ENCODE peak calls at places on chromosomes 11 and 22, in six cellular contexts. P is H9, N is neuronal stem cell, H is H1, U is IMR-90, A is mesenchymal stem cell. W is an unnamed sample.

GRCh38 chr11:70205049-70205725 is 2.1 kb downstream of the FADD start:
- DNase-seq in N (no peak), A (peak; percentile 39), P (no peak), U (peak; percentile 26), H (no peak), W (peak; percentile 64)

GRCh38 chr11:68946416-68947090 is 34.2 kb downstream of the MRGPRD start:
- DNase-seq in U (peak; percentile 89), N (no peak), A (peak; percentile 94), P (no peak), H (no peak), W (no peak)

GRCh38 chr11:107849791-107850190 is 8.8 kb downstream of the SLC35F2 start:
- DNase-seq in N (no peak), P (no peak), U (no peak), H (no peak), A (no peak), W (no peak)

GRCh38 chr11:124759268-124760204 is 2.6 kb downstream of the ESAM start:
- DNase-seq in A (no peak), H (no peak), U (no peak), N (no peak), P (peak; percentile 49), W (peak; percentile 57)

GRCh38 chr22:29369460-29369859 is 18.9 kb downstream of the AP1B1 start:
- DNase-seq in N (peak; percentile 46), A (peak; percentile 92), H (peak; percentile 33), P (peak; percentile 72), U (peak; percentile 76), W (peak; percentile 89)

GRCh38 chr22:50014053-50014501 is 1.5 kb upstream of the IL17REL start:
- DNase-seq in H (no peak), U (no peak), A (no peak), N (no peak), P (peak; percentile 33), W (no peak)

GRCh38 chr22:46723882-46724281 is 14.2 kb downstream of the CERK start:
- DNase-seq in U (no peak), N (no peak), A (no peak), H (no peak), P (no peak), W (no peak)

GRCh38 chr11:6587360-6587953 is 16.0 kb downstream of the RRP8 start:
- DNase-seq in N (no peak), U (no peak), P (no peak), H (no peak), A (no peak), W (no peak)

GRCh38 chr11:44564653-44565007 is 833 bp upstream of the CD82 start:
- DNase-seq in H (no peak), U (peak; percentile 84), A (peak; percentile 87), N (no peak), P (peak; percentile 45), W (no peak)

GRCh38 chr11:12806113-12806512 is 131.9 kb downstream of the TEAD1 start:
- DNase-seq in U (peak; percentile 48), P (no peak), A (peak; percentile 74), N (no peak), H (no peak), W (no peak)

GRCh38 chr22:17700778-17701177 is 62.2 kb downstream of the BCL2L13 start:
- DNase-seq in P (no peak), U (no peak), A (no peak), N (no peak), H (no peak), W (peak; percentile 15)

GRCh38 chr22:39314251-39314971 is 5.0 kb downstream of the RPL3 start:
- DNase-seq in H (no peak), U (no peak), N (no peak), A (peak; percentile 41), P (peak; percentile 54), W (peak; percentile 61)

GRCh38 chr11:10886652-10887250 is 28.9 kb upstream of the ZBED5 start:
- DNase-seq in N (no peak), U (no peak), H (no peak), P (no peak), A (no peak), W (peak; percentile 8)

GRCh38 chr11:95650271-95650670 is 139.3 kb downstream of the FAM76B start:
- DNase-seq in P (no peak), N (no peak), A (no peak), H (no peak), U (no peak), W (peak; percentile 71)

GRCh38 chr22:26364066-26365015 is 64.7 kb upstream of the ASPHD2 start:
- DNase-seq in P (peak; percentile 91), N (peak; percentile 81), A (peak; percentile 85), H (peak; percentile 63), U (peak; percentile 80), W (peak; percentile 96)

GRCh38 chr11:120612363-120613263 is 101.1 kb downstream of the GRIK4 start:
- DNase-seq in H (no peak), A (peak; percentile 76), U (peak; percentile 67), P (no peak), N (no peak), W (peak; percentile 47)

GRCh38 chr22:23424031-23424430 is 156.1 kb downstream of the IGLL1 start:
- DNase-seq in H (no peak), A (no peak), P (no peak), U (no peak), N (no peak), W (no peak)

GRCh38 chr11:2537896-2538855 is 93.4 kb downstream of the KCNQ1 start:
- DNase-seq in N (no peak), A (no peak), U (no peak), H (no peak), P (no peak), W (no peak)

GRCh38 chr11:55357560-55358184 is 10.1 kb upstream of the OR4A15 start:
- DNase-seq in P (no peak), H (no peak), A (no peak), N (no peak), U (no peak), W (peak; percentile 5)

GRCh38 chr11:1729692-1730011 is 20.7 kb downstream of the IFITM10 start:
- DNase-seq in U (no peak), P (no peak), N (no peak), A (no peak), H (no peak), W (no peak)

GRCh38 chr22:47157093-47157420 is 394.6 kb downstream of the TBC1D22A start:
- DNase-seq in P (no peak), N (no peak), U (no peak), H (no peak), A (no peak), W (no peak)

GRCh38 chr11:47765086-47765485 is 2.1 kb downstream of the FNBP4 start:
- DNase-seq in A (no peak), P (no peak), N (no peak), U (peak; percentile 13), H (no peak), W (no peak)

GRCh38 chr11:47766363-47767227 is 546 bp downstream of the FNBP4 start:
- DNase-seq in U (peak; percentile 66), H (no peak), N (peak; percentile 30), P (no peak), A (peak; percentile 83), W (peak; percentile 56)

GRCh38 chr11:47773882-47774281 is 6.7 kb upstream of the FNBP4 start:
- DNase-seq in U (no peak), A (no peak), H (no peak), P (no peak), N (no peak), W (no peak)

DNA sequence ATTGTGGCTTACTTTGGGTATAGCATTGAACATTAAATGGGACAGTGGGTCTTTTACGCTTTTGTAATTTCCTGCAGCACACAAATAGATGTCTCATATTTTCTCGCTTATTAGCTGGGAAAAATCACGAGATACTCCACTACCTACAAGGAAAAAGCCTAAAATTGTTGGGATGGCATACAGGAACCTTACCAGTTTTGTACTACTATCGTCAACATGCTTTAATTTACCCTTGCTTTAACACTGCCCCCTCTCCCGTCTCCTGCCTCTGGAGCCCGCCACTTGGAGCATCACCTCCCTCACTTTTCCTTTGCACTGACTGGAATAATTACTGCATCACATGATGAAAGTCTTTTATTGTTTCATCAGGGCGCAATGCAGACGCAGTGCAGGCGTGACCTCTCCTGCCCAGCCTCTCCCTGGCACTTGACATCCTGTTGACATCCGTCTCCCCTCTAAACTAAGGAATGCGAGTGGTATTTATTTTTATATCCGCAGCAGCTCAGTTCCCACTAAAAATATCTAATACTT is 1.0 kb upstream of the FNBP4 start:
- DNase-seq in A (peak; percentile 74), P (no peak), N (peak; percentile 15), U (peak; percentile 61), H (no peak), W (peak; percentile 45)
- H2BK15ac ChIP-seq in A (no peak overlapping the region), P (no peak overlapping the region), N (no peak overlapping the region), U (no peak overlapping the region), H (no peak overlapping the region), W (no peak overlapping the region)

GRCh38 chr11:61715877-61716276 is 35.7 kb downstream of the DAGLA start:
- DNase-seq in H (no peak), N (no peak), P (no peak), U (no peak), A (no peak), W (no peak)
- H2BK15ac ChIP-seq in H (peak overlapping the region; percentile 92), N (peak overlapping the region; percentile 45), P (no peak overlapping the region), U (no peak overlapping the region), A (no peak overlapping the region), W (no peak overlapping the region)

GRCh38 chr11:34573537-34573936 is 47.4 kb upstream of the EHF start:
- DNase-seq in U (no peak), P (no peak), N (no peak), A (no peak), H (no peak), W (no peak)
- H2BK15ac ChIP-seq in U (no peak overlapping the region), P (no peak overlapping the region), N (no peak overlapping the region), A (no peak overlapping the region), H (no peak overlapping the region), W (no peak overlapping the region)

DNA sequence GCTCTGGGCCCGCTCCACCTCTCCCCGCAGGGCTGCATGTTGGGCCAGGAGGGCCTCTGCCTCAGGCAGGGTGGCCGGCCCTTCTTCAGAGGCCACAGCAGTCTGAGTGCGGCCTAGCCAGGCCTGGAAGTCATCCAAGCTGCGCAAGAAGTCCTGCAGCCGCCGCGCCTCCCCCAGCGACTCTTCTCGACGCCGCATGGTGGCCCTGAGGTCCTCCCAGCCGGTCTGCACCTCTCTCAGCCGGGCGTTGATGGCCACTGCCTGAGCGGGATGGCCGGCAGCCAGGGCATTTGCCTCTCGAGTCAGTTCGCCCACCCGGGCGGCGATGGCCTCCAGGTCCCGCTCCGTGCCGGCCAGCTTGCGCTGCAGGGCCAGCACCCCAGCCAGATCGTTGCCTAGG is 23.1 kb upstream of the RBM4B start:
- DNase-seq in U (no peak), P (no peak), A (no peak), H (no peak), N (no peak), W (no peak)
- H2BK15ac ChIP-seq in U (no peak overlapping the region), P (no peak overlapping the region), A (no peak overlapping the region), H (no peak overlapping the region), N (no peak overlapping the region), W (no peak overlapping the region)

DNA sequence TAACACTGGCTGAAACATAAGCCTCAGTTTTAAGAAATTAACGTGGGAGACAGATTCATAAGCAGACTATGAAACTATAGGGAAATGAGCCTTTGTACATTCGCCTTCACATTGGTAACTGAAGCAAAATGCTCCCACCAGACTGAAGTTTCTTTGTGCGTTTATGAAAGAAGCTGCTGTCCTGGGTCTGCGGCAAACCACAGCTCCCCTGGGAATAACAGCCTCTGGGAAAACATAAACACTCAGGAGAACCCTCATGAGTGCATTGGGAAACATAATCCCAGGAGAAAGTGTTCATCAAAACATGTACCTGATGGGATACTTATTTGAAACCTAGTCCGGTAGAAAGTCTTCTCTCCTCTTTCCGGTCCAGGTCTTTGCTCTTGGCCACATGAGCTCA is 193.1 kb upstream of the LARGE1 start:
- DNase-seq in N (no peak), U (no peak), A (no peak), H (no peak), P (no peak), W (no peak)
- H2BK15ac ChIP-seq in N (no peak overlapping the region), U (no peak overlapping the region), A (no peak overlapping the region), H (no peak overlapping the region), P (no peak overlapping the region), W (no peak overlapping the region)

W was measured in mesendoderm.